ENCODE peak calls at places on chromosomes 4 and X, in seven cellular contexts. One of them, this sample, is unnamed.

GRCh38 chr4:108443585-108443984 is 176.8 kb upstream of the RPL34 start:
- DNase-seq in stimulated activated CD4-positive, alpha-beta T cell treated with anti-CD3 and anti-CD28 coated beads, Interleukin-12 subunit alpha, Interleukin-12 subunit beta, amount 100 ng/mL, for 4 hours: no peak
- DNase-seq in NCI-H1105 treated with DMSO at 0.1 percent for 48 hours: no peak
- DNase-seq in spleen: no peak
- DNase-seq in esophagus squamous epithelium: no peak
- DNase-seq in head of caudate nucleus: no peak
- DNase-seq in T-helper 2 cell: no peak
- DNase-seq in this sample: no peak

GRCh38 chrX:96985046-96985445 is 101.3 kb downstream of the RPA4 start:
- DNase-seq in stimulated activated CD4-positive, alpha-beta T cell treated with anti-CD3 and anti-CD28 coated beads, Interleukin-12 subunit alpha, Interleukin-12 subunit beta, amount 100 ng/mL, for 4 hours: no peak
- DNase-seq in NCI-H1105 treated with DMSO at 0.1 percent for 48 hours: no peak
- DNase-seq in spleen: no peak
- DNase-seq in esophagus squamous epithelium: no peak
- DNase-seq in head of caudate nucleus: no peak
- DNase-seq in T-helper 2 cell: no peak
- DNase-seq in this sample: no peak

GRCh38 chr4:8547912-8548730 is 32.1 kb upstream of the GPR78 start:
- DNase-seq in stimulated activated CD4-positive, alpha-beta T cell treated with anti-CD3 and anti-CD28 coated beads, Interleukin-12 subunit alpha, Interleukin-12 subunit beta, amount 100 ng/mL, for 4 hours: no peak
- DNase-seq in NCI-H1105 treated with DMSO at 0.1 percent for 48 hours: no peak
- DNase-seq in spleen: peak
- DNase-seq in esophagus squamous epithelium: no peak
- DNase-seq in head of caudate nucleus: no peak
- DNase-seq in T-helper 2 cell: no peak
- DNase-seq in this sample: no peak

GRCh38 chrX:120015145-120016067 is 62.1 kb downstream of the RHOXF2B start:
- DNase-seq in stimulated activated CD4-positive, alpha-beta T cell treated with anti-CD3 and anti-CD28 coated beads, Interleukin-12 subunit alpha, Interleukin-12 subunit beta, amount 100 ng/mL, for 4 hours: no peak
- DNase-seq in NCI-H1105 treated with DMSO at 0.1 percent for 48 hours: no peak
- DNase-seq in spleen: no peak
- DNase-seq in esophagus squamous epithelium: no peak
- DNase-seq in head of caudate nucleus: no peak
- DNase-seq in T-helper 2 cell: no peak
- DNase-seq in this sample: no peak

GRCh38 chr4:1576961-1577814 is 106.9 kb downstream of the FAM53A start:
- DNase-seq in stimulated activated CD4-positive, alpha-beta T cell treated with anti-CD3 and anti-CD28 coated beads, Interleukin-12 subunit alpha, Interleukin-12 subunit beta, amount 100 ng/mL, for 4 hours: no peak
- DNase-seq in NCI-H1105 treated with DMSO at 0.1 percent for 48 hours: peak
- DNase-seq in spleen: peak
- DNase-seq in esophagus squamous epithelium: no peak
- DNase-seq in head of caudate nucleus: no peak
- DNase-seq in T-helper 2 cell: no peak
- DNase-seq in this sample: no peak

GRCh38 chr4:119244344-119244743 is 31.8 kb downstream of the USP53 start:
- DNase-seq in stimulated activated CD4-positive, alpha-beta T cell treated with anti-CD3 and anti-CD28 coated beads, Interleukin-12 subunit alpha, Interleukin-12 subunit beta, amount 100 ng/mL, for 4 hours: no peak
- DNase-seq in NCI-H1105 treated with DMSO at 0.1 percent for 48 hours: peak
- DNase-seq in spleen: no peak
- DNase-seq in esophagus squamous epithelium: no peak
- DNase-seq in head of caudate nucleus: no peak
- DNase-seq in T-helper 2 cell: no peak
- DNase-seq in this sample: no peak

GRCh38 chr4:5142726-5143125 is 91.4 kb downstream of the STK32B start:
- DNase-seq in stimulated activated CD4-positive, alpha-beta T cell treated with anti-CD3 and anti-CD28 coated beads, Interleukin-12 subunit alpha, Interleukin-12 subunit beta, amount 100 ng/mL, for 4 hours: no peak
- DNase-seq in NCI-H1105 treated with DMSO at 0.1 percent for 48 hours: no peak
- DNase-seq in spleen: no peak
- DNase-seq in esophagus squamous epithelium: no peak
- DNase-seq in head of caudate nucleus: peak
- DNase-seq in T-helper 2 cell: no peak
- DNase-seq in this sample: peak

GRCh38 chr4:107862658-107863057 is 37.9 kb downstream of the SGMS2 start:
- DNase-seq in stimulated activated CD4-positive, alpha-beta T cell treated with anti-CD3 and anti-CD28 coated beads, Interleukin-12 subunit alpha, Interleukin-12 subunit beta, amount 100 ng/mL, for 4 hours: no peak
- DNase-seq in NCI-H1105 treated with DMSO at 0.1 percent for 48 hours: no peak
- DNase-seq in spleen: no peak
- DNase-seq in esophagus squamous epithelium: no peak
- DNase-seq in head of caudate nucleus: no peak
- DNase-seq in T-helper 2 cell: no peak
- DNase-seq in this sample: no peak

GRCh38 chrX:47223476-47224250 is 5.2 kb downstream of the CDK16 start:
- DNase-seq in stimulated activated CD4-positive, alpha-beta T cell treated with anti-CD3 and anti-CD28 coated beads, Interleukin-12 subunit alpha, Interleukin-12 subunit beta, amount 100 ng/mL, for 4 hours: no peak
- DNase-seq in NCI-H1105 treated with DMSO at 0.1 percent for 48 hours: no peak
- DNase-seq in spleen: peak
- DNase-seq in esophagus squamous epithelium: no peak
- DNase-seq in head of caudate nucleus: no peak
- DNase-seq in T-helper 2 cell: no peak
- DNase-seq in this sample: no peak

GRCh38 chr4:181854142-181854541 is 389.1 kb upstream of the TENM3 start:
- DNase-seq in stimulated activated CD4-positive, alpha-beta T cell treated with anti-CD3 and anti-CD28 coated beads, Interleukin-12 subunit alpha, Interleukin-12 subunit beta, amount 100 ng/mL, for 4 hours: no peak
- DNase-seq in NCI-H1105 treated with DMSO at 0.1 percent for 48 hours: no peak
- DNase-seq in spleen: no peak
- DNase-seq in esophagus squamous epithelium: no peak
- DNase-seq in head of caudate nucleus: no peak
- DNase-seq in T-helper 2 cell: no peak
- DNase-seq in this sample: no peak

GRCh38 chr4:53478671-53479456 is 101.4 kb downstream of the FIP1L1 start:
- DNase-seq in stimulated activated CD4-positive, alpha-beta T cell treated with anti-CD3 and anti-CD28 coated beads, Interleukin-12 subunit alpha, Interleukin-12 subunit beta, amount 100 ng/mL, for 4 hours: no peak
- DNase-seq in NCI-H1105 treated with DMSO at 0.1 percent for 48 hours: no peak
- DNase-seq in spleen: no peak
- DNase-seq in esophagus squamous epithelium: no peak
- DNase-seq in head of caudate nucleus: no peak
- DNase-seq in T-helper 2 cell: no peak
- DNase-seq in this sample: peak

GRCh38 chr4:11297201-11297600 is 131.5 kb downstream of the HS3ST1 start:
- DNase-seq in stimulated activated CD4-positive, alpha-beta T cell treated with anti-CD3 and anti-CD28 coated beads, Interleukin-12 subunit alpha, Interleukin-12 subunit beta, amount 100 ng/mL, for 4 hours: no peak
- DNase-seq in NCI-H1105 treated with DMSO at 0.1 percent for 48 hours: no peak
- DNase-seq in spleen: no peak
- DNase-seq in esophagus squamous epithelium: no peak
- DNase-seq in head of caudate nucleus: no peak
- DNase-seq in T-helper 2 cell: no peak
- DNase-seq in this sample: peak

GRCh38 chr4:15197005-15197404 is 194.7 kb downstream of the CPEB2 start:
- DNase-seq in stimulated activated CD4-positive, alpha-beta T cell treated with anti-CD3 and anti-CD28 coated beads, Interleukin-12 subunit alpha, Interleukin-12 subunit beta, amount 100 ng/mL, for 4 hours: no peak
- DNase-seq in NCI-H1105 treated with DMSO at 0.1 percent for 48 hours: no peak
- DNase-seq in spleen: no peak
- DNase-seq in esophagus squamous epithelium: no peak
- DNase-seq in head of caudate nucleus: peak
- DNase-seq in T-helper 2 cell: no peak
- DNase-seq in this sample: no peak

GRCh38 chrX:48025561-48025960 is 18.8 kb downstream of the SPACA5 start:
- DNase-seq in stimulated activated CD4-positive, alpha-beta T cell treated with anti-CD3 and anti-CD28 coated beads, Interleukin-12 subunit alpha, Interleukin-12 subunit beta, amount 100 ng/mL, for 4 hours: peak
- DNase-seq in NCI-H1105 treated with DMSO at 0.1 percent for 48 hours: peak
- DNase-seq in spleen: no peak
- DNase-seq in esophagus squamous epithelium: no peak
- DNase-seq in head of caudate nucleus: peak
- DNase-seq in T-helper 2 cell: peak
- DNase-seq in this sample: peak

GRCh38 chr4:124757121-124757520 is 44.6 kb upstream of the ANKRD50 start:
- DNase-seq in stimulated activated CD4-positive, alpha-beta T cell treated with anti-CD3 and anti-CD28 coated beads, Interleukin-12 subunit alpha, Interleukin-12 subunit beta, amount 100 ng/mL, for 4 hours: no peak
- DNase-seq in NCI-H1105 treated with DMSO at 0.1 percent for 48 hours: no peak
- DNase-seq in spleen: no peak
- DNase-seq in esophagus squamous epithelium: no peak
- DNase-seq in head of caudate nucleus: no peak
- DNase-seq in T-helper 2 cell: no peak
- DNase-seq in this sample: no peak

GRCh38 chr4:54228563-54229501 is at the start of gene PDGFRA:
- DNase-seq in stimulated activated CD4-positive, alpha-beta T cell treated with anti-CD3 and anti-CD28 coated beads, Interleukin-12 subunit alpha, Interleukin-12 subunit beta, amount 100 ng/mL, for 4 hours: no peak
- DNase-seq in NCI-H1105 treated with DMSO at 0.1 percent for 48 hours: no peak
- DNase-seq in spleen: no peak
- DNase-seq in esophagus squamous epithelium: no peak
- DNase-seq in head of caudate nucleus: no peak
- DNase-seq in T-helper 2 cell: no peak
- DNase-seq in this sample: no peak

GRCh38 chr4:138275216-138275615 is 33.1 kb upstream of the SLC7A11 start:
- DNase-seq in stimulated activated CD4-positive, alpha-beta T cell treated with anti-CD3 and anti-CD28 coated beads, Interleukin-12 subunit alpha, Interleukin-12 subunit beta, amount 100 ng/mL, for 4 hours: no peak
- DNase-seq in NCI-H1105 treated with DMSO at 0.1 percent for 48 hours: no peak
- DNase-seq in spleen: no peak
- DNase-seq in esophagus squamous epithelium: no peak
- DNase-seq in head of caudate nucleus: no peak
- DNase-seq in T-helper 2 cell: no peak
- DNase-seq in this sample: no peak

GRCh38 chr4:168451331-168451730 is 29.0 kb downstream of the DDX60L start:
- DNase-seq in stimulated activated CD4-positive, alpha-beta T cell treated with anti-CD3 and anti-CD28 coated beads, Interleukin-12 subunit alpha, Interleukin-12 subunit beta, amount 100 ng/mL, for 4 hours: no peak
- DNase-seq in NCI-H1105 treated with DMSO at 0.1 percent for 48 hours: no peak
- DNase-seq in spleen: no peak
- DNase-seq in esophagus squamous epithelium: no peak
- DNase-seq in head of caudate nucleus: no peak
- DNase-seq in T-helper 2 cell: no peak
- DNase-seq in this sample: no peak

GRCh38 chrX:130378008-130378669 is 7.3 kb downstream of the GPR119 start:
- DNase-seq in stimulated activated CD4-positive, alpha-beta T cell treated with anti-CD3 and anti-CD28 coated beads, Interleukin-12 subunit alpha, Interleukin-12 subunit beta, amount 100 ng/mL, for 4 hours: no peak
- DNase-seq in NCI-H1105 treated with DMSO at 0.1 percent for 48 hours: no peak
- DNase-seq in spleen: no peak
- DNase-seq in esophagus squamous epithelium: no peak
- DNase-seq in head of caudate nucleus: no peak
- DNase-seq in T-helper 2 cell: no peak
- DNase-seq in this sample: no peak

GRCh38 chr4:4388418-4388817 is 1.5 kb downstream of the NSG1 start:
- DNase-seq in stimulated activated CD4-positive, alpha-beta T cell treated with anti-CD3 and anti-CD28 coated beads, Interleukin-12 subunit alpha, Interleukin-12 subunit beta, amount 100 ng/mL, for 4 hours: no peak
- DNase-seq in NCI-H1105 treated with DMSO at 0.1 percent for 48 hours: no peak
- DNase-seq in spleen: no peak
- DNase-seq in esophagus squamous epithelium: no peak
- DNase-seq in head of caudate nucleus: no peak
- DNase-seq in T-helper 2 cell: no peak
- DNase-seq in this sample: no peak

GRCh38 chr4:186081202-186081807 is 12.3 kb downstream of the TLR3 start:
- DNase-seq in stimulated activated CD4-positive, alpha-beta T cell treated with anti-CD3 and anti-CD28 coated beads, Interleukin-12 subunit alpha, Interleukin-12 subunit beta, amount 100 ng/mL, for 4 hours: no peak
- DNase-seq in NCI-H1105 treated with DMSO at 0.1 percent for 48 hours: no peak
- DNase-seq in spleen: no peak
- DNase-seq in esophagus squamous epithelium: no peak
- DNase-seq in head of caudate nucleus: no peak
- DNase-seq in T-helper 2 cell: no peak
- DNase-seq in this sample: no peak

GRCh38 chrX:25523574-25523973 is 507.8 kb upstream of the ARX start:
- DNase-seq in stimulated activated CD4-positive, alpha-beta T cell treated with anti-CD3 and anti-CD28 coated beads, Interleukin-12 subunit alpha, Interleukin-12 subunit beta, amount 100 ng/mL, for 4 hours: no peak
- DNase-seq in NCI-H1105 treated with DMSO at 0.1 percent for 48 hours: peak
- DNase-seq in spleen: no peak
- DNase-seq in esophagus squamous epithelium: no peak
- DNase-seq in head of caudate nucleus: peak
- DNase-seq in T-helper 2 cell: no peak
- DNase-seq in this sample: peak

GRCh38 chrX:87968118-87968517 is 450.5 kb downstream of the KLHL4 start:
- DNase-seq in stimulated activated CD4-positive, alpha-beta T cell treated with anti-CD3 and anti-CD28 coated beads, Interleukin-12 subunit alpha, Interleukin-12 subunit beta, amount 100 ng/mL, for 4 hours: no peak
- DNase-seq in NCI-H1105 treated with DMSO at 0.1 percent for 48 hours: no peak
- DNase-seq in spleen: no peak
- DNase-seq in esophagus squamous epithelium: no peak
- DNase-seq in head of caudate nucleus: no peak
- DNase-seq in T-helper 2 cell: no peak
- DNase-seq in this sample: no peak

GRCh38 chr4:94410678-94411206 is 41.0 kb upstream of the PDLIM5 start:
- DNase-seq in stimulated activated CD4-positive, alpha-beta T cell treated with anti-CD3 and anti-CD28 coated beads, Interleukin-12 subunit alpha, Interleukin-12 subunit beta, amount 100 ng/mL, for 4 hours: no peak
- DNase-seq in NCI-H1105 treated with DMSO at 0.1 percent for 48 hours: no peak
- DNase-seq in spleen: no peak
- DNase-seq in esophagus squamous epithelium: no peak
- DNase-seq in head of caudate nucleus: no peak
- DNase-seq in T-helper 2 cell: no peak
- DNase-seq in this sample: no peak

GRCh38 chr4:179823342-179823741 is 2381.1 kb upstream of the AGA start:
- DNase-seq in stimulated activated CD4-positive, alpha-beta T cell treated with anti-CD3 and anti-CD28 coated beads, Interleukin-12 subunit alpha, Interleukin-12 subunit beta, amount 100 ng/mL, for 4 hours: no peak
- DNase-seq in NCI-H1105 treated with DMSO at 0.1 percent for 48 hours: no peak
- DNase-seq in spleen: no peak
- DNase-seq in esophagus squamous epithelium: no peak
- DNase-seq in head of caudate nucleus: no peak
- DNase-seq in T-helper 2 cell: no peak
- DNase-seq in this sample: no peak

GRCh38 chr4:158268553-158268952 is 58.3 kb downstream of the TMEM144 start:
- DNase-seq in stimulated activated CD4-positive, alpha-beta T cell treated with anti-CD3 and anti-CD28 coated beads, Interleukin-12 subunit alpha, Interleukin-12 subunit beta, amount 100 ng/mL, for 4 hours: no peak
- DNase-seq in NCI-H1105 treated with DMSO at 0.1 percent for 48 hours: no peak
- DNase-seq in spleen: no peak
- DNase-seq in esophagus squamous epithelium: no peak
- DNase-seq in head of caudate nucleus: no peak
- DNase-seq in T-helper 2 cell: no peak
- DNase-seq in this sample: no peak

GRCh38 chr4:119103263-119103662 is 32.4 kb upstream of the MYOZ2 start:
- DNase-seq in stimulated activated CD4-positive, alpha-beta T cell treated with anti-CD3 and anti-CD28 coated beads, Interleukin-12 subunit alpha, Interleukin-12 subunit beta, amount 100 ng/mL, for 4 hours: no peak
- DNase-seq in NCI-H1105 treated with DMSO at 0.1 percent for 48 hours: no peak
- DNase-seq in spleen: no peak
- DNase-seq in esophagus squamous epithelium: no peak
- DNase-seq in head of caudate nucleus: no peak
- DNase-seq in T-helper 2 cell: no peak
- DNase-seq in this sample: no peak

GRCh38 chrX:70554523-70554922 is 109.9 kb downstream of the DLG3 start:
- DNase-seq in stimulated activated CD4-positive, alpha-beta T cell treated with anti-CD3 and anti-CD28 coated beads, Interleukin-12 subunit alpha, Interleukin-12 subunit beta, amount 100 ng/mL, for 4 hours: no peak
- DNase-seq in NCI-H1105 treated with DMSO at 0.1 percent for 48 hours: no peak
- DNase-seq in spleen: no peak
- DNase-seq in esophagus squamous epithelium: no peak
- DNase-seq in head of caudate nucleus: no peak
- DNase-seq in T-helper 2 cell: no peak
- DNase-seq in this sample: no peak

GRCh38 chr4:67988986-67989385 is 25.7 kb upstream of the TMPRSS11A start:
- DNase-seq in stimulated activated CD4-positive, alpha-beta T cell treated with anti-CD3 and anti-CD28 coated beads, Interleukin-12 subunit alpha, Interleukin-12 subunit beta, amount 100 ng/mL, for 4 hours: no peak
- DNase-seq in NCI-H1105 treated with DMSO at 0.1 percent for 48 hours: no peak
- DNase-seq in spleen: no peak
- DNase-seq in esophagus squamous epithelium: no peak
- DNase-seq in head of caudate nucleus: no peak
- DNase-seq in T-helper 2 cell: no peak
- DNase-seq in this sample: no peak

GRCh38 chr4:48642421-48643144 is 137.5 kb downstream of the FRYL start:
- DNase-seq in stimulated activated CD4-positive, alpha-beta T cell treated with anti-CD3 and anti-CD28 coated beads, Interleukin-12 subunit alpha, Interleukin-12 subunit beta, amount 100 ng/mL, for 4 hours: no peak
- DNase-seq in NCI-H1105 treated with DMSO at 0.1 percent for 48 hours: no peak
- DNase-seq in spleen: no peak
- DNase-seq in esophagus squamous epithelium: no peak
- DNase-seq in head of caudate nucleus: no peak
- DNase-seq in T-helper 2 cell: no peak
- DNase-seq in this sample: no peak

This sample was measured in putamen.